ENCODE peak calls at places on chromosomes 6 and 20, in four cellular contexts. S is naive thymus-derived CD4-positive, alpha-beta T cell; X is C1 segment of cervical spinal cord; A is effector CD4-positive, alpha-beta T cell. Q is an unnamed sample.

GRCh38 chr6:169640983-169641382 is 60.8 kb downstream of the WDR27 start:
- DNase-seq in A (no peak), S (no peak), X (no peak), Q (no peak)

GRCh38 chr6:121839891-121840290 is 404.4 kb downstream of the GJA1 start:
- DNase-seq in S (no peak), X (no peak), A (no peak), Q (no peak)

GRCh38 chr6:79450984-79451383 is 86.2 kb downstream of the LCA5 start:
- DNase-seq in S (no peak), A (no peak), X (no peak), Q (no peak)

GRCh38 chr6:29553268-29554057 is 6.1 kb downstream of the UBD start:
- DNase-seq in X (no peak), S (no peak), A (no peak), Q (no peak)

GRCh38 chr6:44508646-44509045 is 121.1 kb downstream of the CDC5L start:
- DNase-seq in S (no peak), X (no peak), A (no peak), Q (no peak)

GRCh38 chr6:165514621-165515020 is 148.4 kb downstream of the PDE10A start:
- DNase-seq in S (no peak), A (no peak), X (no peak), Q (no peak)

GRCh38 chr6:52024451-52025068 is 62.9 kb downstream of the PKHD1 start:
- DNase-seq in A (no peak), X (no peak), S (no peak), Q (no peak)

GRCh38 chr6:33171096-33171888 is 21.0 kb downstream of the COL11A2 start:
- DNase-seq in X (no peak), S (no peak), A (no peak), Q (no peak)

GRCh38 chr6:15384901-15385300 is 139.0 kb downstream of the JARID2 start:
- DNase-seq in X (no peak), A (no peak), S (no peak), Q (no peak)

GRCh38 chr6:111534366-111534765 is 51.3 kb upstream of the REV3L start:
- DNase-seq in A (no peak), S (no peak), X (no peak), Q (no peak)

GRCh38 chr6:6696867-6697531 is 108.5 kb downstream of the LY86 start:
- DNase-seq in A (no peak), S (no peak), X (peak), Q (peak)

GRCh38 chr6:27394073-27394472 is 5.5 kb downstream of the ZNF391 start:
- DNase-seq in A (no peak), X (no peak), S (no peak), Q (no peak)

GRCh38 chr6:155327326-155328073 is 13.2 kb upstream of the TFB1M start:
- DNase-seq in A (peak), X (no peak), S (peak), Q (peak)

GRCh38 chr20:19114410-19114809 is 98.0 kb upstream of the SLC24A3 start:
- DNase-seq in X (no peak), S (no peak), A (no peak), Q (peak)